ENCODE peak calls at places on chromosomes 12 and 14, in ten cellular contexts. O is body of pancreas, R is esophagus squamous epithelium, N is tibial nerve, V is Peyer's patch, G is adrenal gland, F is heart left ventricle, A is uterus, Q is transverse colon, K is stomach. U is an unnamed sample. For H3K27me3, the result is how much of the 10 kb centered on the place peaks cover.

GRCh38 chr12:109723311-109723791 is 9.7 kb downstream of the FAM222A start:
- DNase-seq in V (peak), F (peak), K (peak), A (peak), Q (peak), O (peak), R (no peak), G (peak), N (no peak), U (no peak)

GRCh38 chr12:15152864-15153263 is 68.4 kb downstream of the RERG start:
- DNase-seq in N (no peak), A (no peak), R (no peak), K (no peak), O (no peak), G (no peak), V (no peak), F (no peak), Q (no peak), U (no peak)

GRCh38 chr12:49415426-49416040 is 48.3 kb downstream of the SPATS2 start:
- DNase-seq in K (no peak), O (no peak), A (no peak), F (no peak), R (no peak), Q (no peak), V (no peak), G (no peak), N (no peak), U (no peak)

GRCh38 chr12:85281947-85282312 is 1.9 kb downstream of the ALX1 start:
- DNase-seq in R (no peak), N (no peak), G (no peak), K (no peak), Q (no peak), F (no peak), O (no peak), V (no peak), A (no peak), U (no peak)

GRCh38 chr12:110180591-110181005 is 56.4 kb downstream of the IFT81 start:
- DNase-seq in N (no peak), F (no peak), R (no peak), O (no peak), A (no peak), G (no peak), Q (no peak), V (no peak), K (no peak), U (no peak)

GRCh38 chr12:124525455-124525854 is 42.0 kb downstream of the NCOR2 start:
- DNase-seq in V (no peak), Q (no peak), R (no peak), F (peak), A (no peak), O (no peak), G (no peak), N (no peak), K (no peak), U (no peak)

GRCh38 chr12:123681605-123682004 is 10.7 kb downstream of the TCTN2 start:
- DNase-seq in F (no peak), N (no peak), O (no peak), G (no peak), V (no peak), R (no peak), A (no peak), Q (no peak), K (no peak), U (no peak)

GRCh38 chr12:59891180-59891579 is 295.4 kb downstream of the SLC16A7 start:
- DNase-seq in R (no peak), V (no peak), G (no peak), O (no peak), N (no peak), Q (no peak), F (no peak), A (no peak), K (no peak), U (no peak)

GRCh38 chr12:16385779-16386646 is 38.6 kb downstream of the MGST1 start:
- DNase-seq in V (no peak), R (no peak), Q (peak), G (peak), K (peak), F (no peak), O (peak), N (peak), A (peak), U (peak)

GRCh38 chr12:82047480-82047879 is 288.3 kb upstream of the PPFIA2 start:
- DNase-seq in A (no peak), V (no peak), Q (no peak), O (no peak), K (no peak), F (no peak), G (no peak), R (no peak), N (peak), U (no peak)

GRCh38 chr12:98456583-98457573 is 58.5 kb upstream of the TMPO start:
- DNase-seq in Q (peak), G (peak), R (no peak), F (peak), V (no peak), N (no peak), K (peak), O (peak), A (peak), U (peak)

GRCh38 chr12:108907861-108908302 is 28.0 kb downstream of the DAO start:
- DNase-seq in K (no peak), V (no peak), N (no peak), O (peak), Q (no peak), R (no peak), G (peak), F (no peak), A (no peak), U (no peak)

GRCh38 chr12:6535960-6536847 is 1.9 kb downstream of the GAPDH start:
- DNase-seq in K (no peak), F (no peak), G (no peak), A (no peak), Q (no peak), N (no peak), O (no peak), R (no peak), V (no peak), U (no peak)

GRCh38 chr12:6539276-6540134 is 5.2 kb downstream of the GAPDH start:
- DNase-seq in V (peak), K (no peak), R (no peak), F (no peak), G (no peak), Q (no peak), O (no peak), N (no peak), A (no peak), U (peak)

GRCh38 chr12:6540181-6540877 is 6.0 kb downstream of the GAPDH start:
- DNase-seq in K (peak), O (peak), V (peak), N (peak), A (peak), F (peak), Q (peak), G (peak), R (peak), U (peak)

GRCh38 chr12:6536894-6537579 is 2.7 kb downstream of the GAPDH start:
- DNase-seq in O (no peak), G (no peak), V (no peak), R (no peak), N (no peak), Q (no peak), A (no peak), F (no peak), K (no peak), U (no peak)

GRCh38 chr12:6538420-6539275 is 4.3 kb downstream of the GAPDH start:
- DNase-seq in Q (no peak), F (no peak), O (no peak), A (no peak), K (no peak), G (no peak), N (no peak), V (no peak), R (no peak), U (no peak)
- TF ChIP-seq POLR2A in Q (no peak), F (no peak), O (no peak), A (no peak), K (no peak), G (no peak), N (no peak), V (no peak), R (no peak), U (no peak)

GRCh38 chr12:62627181-62627580 is 160.6 kb downstream of the MON2 start:
- DNase-seq in R (no peak), A (no peak), Q (no peak), V (no peak), O (no peak), F (no peak), G (no peak), K (no peak), N (no peak), U (no peak)

GRCh38 chr12:62632521-62632920 is 165.9 kb downstream of the MON2 start:
- DNase-seq in N (peak), R (no peak), G (peak), F (peak), O (peak), Q (peak), A (peak), V (no peak), K (no peak), U (peak)

GRCh38 chr12:62631531-62632520 is 165.2 kb downstream of the MON2 start:
- DNase-seq in G (peak), A (peak), K (peak), Q (peak), F (peak), R (no peak), V (peak), O (peak), N (peak), U (peak)

GRCh38 chr12:62629413-62629812 is 162.8 kb downstream of the MON2 start:
- DNase-seq in O (no peak), Q (no peak), G (no peak), N (no peak), F (no peak), A (no peak), V (no peak), K (no peak), R (no peak), U (no peak)

DNA sequence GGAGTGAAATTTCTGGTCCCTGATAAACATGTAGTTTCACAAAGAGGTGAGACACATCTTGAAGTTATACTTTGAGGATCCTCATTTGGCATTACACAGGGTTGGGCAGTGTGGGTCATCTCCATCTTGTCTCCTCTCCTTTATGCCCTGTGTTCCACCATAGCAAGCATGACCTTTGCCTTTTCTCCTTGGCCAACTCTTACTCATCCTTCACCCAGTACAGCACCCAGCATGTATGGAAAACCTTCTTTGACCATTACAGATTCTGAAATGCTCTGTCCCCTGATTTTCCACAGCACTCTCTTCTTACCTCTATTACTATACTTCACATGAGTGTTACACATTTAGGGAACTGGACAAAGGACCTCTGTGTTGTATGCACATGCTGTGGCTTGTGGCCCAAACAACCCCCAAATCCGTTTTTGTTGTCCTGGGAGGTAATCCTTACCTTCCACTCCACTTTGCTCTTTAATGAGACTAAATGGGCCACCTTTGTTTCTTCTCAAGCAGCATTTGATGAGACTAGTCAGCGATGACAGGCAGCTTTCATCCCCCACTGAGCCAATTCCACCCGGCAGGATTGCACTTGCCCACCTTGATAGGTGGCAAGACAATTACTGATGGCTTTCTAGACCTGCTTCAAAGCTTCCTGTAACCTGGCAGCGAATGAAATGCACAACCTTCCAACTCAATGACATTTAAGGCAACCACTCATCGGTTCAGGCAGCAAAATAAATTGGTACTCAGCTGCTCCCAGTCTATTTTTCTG is 163.5 kb downstream of the MON2 start:
- DNase-seq in Q (no peak), N (no peak), R (no peak), V (no peak), K (no peak), O (no peak), G (no peak), F (no peak), A (no peak), U (no peak)
- H3K27me3 ChIP-seq in Q (under half), N (under half), R (under half), V (under half), K (under half), O (under half), G (under half), F (under half), A (under half), U (under half)

GRCh38 chr14:93184391-93185332 is at the start of the genes LYSET and MOAP1:
- DNase-seq in K (peak), A (peak), V (peak), F (peak), Q (peak), O (peak), R (peak), G (peak), N (peak), U (peak)
- TF ChIP-seq POLR2A in K (peak), A (peak), V (peak), F (no peak), Q (peak), O (peak), R (no peak), G (peak), N (peak), U (peak)

GRCh38 chr14:37602605-37603453 is 7.4 kb downstream of the TTC6 start:
- DNase-seq in R (no peak), V (no peak), N (no peak), K (no peak), F (no peak), A (no peak), Q (no peak), O (no peak), G (no peak), U (no peak)
- H3K27me3 ChIP-seq in R (under half), V (under half), N (half or more), K (half or more), F (half or more), A (under half), Q (half or more), O (under half), G (half or more), U (under half)

DNA sequence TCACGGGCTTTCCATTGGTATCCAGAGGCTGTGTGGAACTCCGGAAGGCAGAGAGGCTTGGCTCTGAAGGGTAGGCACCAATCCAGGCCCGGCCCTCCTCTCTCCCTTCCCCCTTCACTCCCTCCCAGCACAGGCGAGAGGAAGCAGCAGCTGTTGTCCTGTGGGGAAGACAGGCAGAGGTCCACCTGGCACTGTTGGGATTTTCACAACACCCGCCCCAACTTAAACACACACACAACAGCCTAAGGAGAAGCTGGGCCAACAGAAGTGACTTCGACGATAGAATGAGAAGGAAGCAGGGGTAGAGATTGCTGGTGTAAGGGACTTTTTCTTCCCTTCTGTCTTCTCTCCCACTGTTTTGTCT is 3.1 kb upstream of the RNASE7 start:
- DNase-seq in R (no peak), K (peak), F (peak), Q (peak), N (peak), A (peak), O (peak), V (peak), G (peak), U (peak)
- TF ChIP-seq POLR2A in R (no peak), K (no peak), F (no peak), Q (peak), N (no peak), A (peak), O (peak), V (no peak), G (no peak), U (peak)